ENCODE peak calls at places on chromosomes 2 and 18, in five cellular contexts. Y is activated naive CD4-positive, alpha-beta T cell treated with anti-CD3 and anti-CD28 coated beads for 36 hours; E is EH; J is GM23248; Z is RWPE1. P is an unnamed sample.

GRCh38 chr18:22698711-22699110 is 234.4 kb upstream of the RBBP8 start:
- DNase-seq in Y (no peak), E (no peak), J (no peak), Z (no peak), P (no peak)

GRCh38 chr2:42863751-42864150 is 71.4 kb upstream of the HAAO start:
- DNase-seq in Y (no peak), E (no peak), J (no peak), Z (no peak), P (no peak)

GRCh38 chr2:168608796-168609195 is 152.7 kb downstream of the CERS6 start:
- DNase-seq in Y (no peak), E (no peak), J (peak), Z (no peak), P (no peak)

GRCh38 chr2:237731663-237732062 is 66.9 kb upstream of the RBM44 start:
- DNase-seq in Y (peak), E (peak), J (peak), Z (peak), P (no peak)

GRCh38 chr18:73407506-73407905 is 539.7 kb upstream of the NETO1 start:
- DNase-seq in Y (no peak), E (peak), J (peak), Z (no peak), P (no peak)

GRCh38 chr2:44450806-44451205 is 89.1 kb downstream of the CAMKMT start:
- DNase-seq in Y (no peak), E (peak), J (no peak), Z (no peak), P (no peak)

GRCh38 chr2:201383156-201383555 is 26.0 kb upstream of the FLACC1 start:
- DNase-seq in Y (no peak), E (no peak), J (no peak), Z (peak), P (no peak)

GRCh38 chr2:121529439-121530209 is 1.1 kb upstream of the RNU4ATAC start:
- DNase-seq in Y (peak), E (peak), J (peak), Z (peak), P (no peak)

GRCh38 chr18:32803571-32803970 is 30.7 kb upstream of the KLHL14 start:
- DNase-seq in Y (no peak), E (no peak), J (no peak), Z (no peak), P (no peak)

GRCh38 chr2:113173563-113174368 is at the start of gene PSD4:
- DNase-seq in Y (peak), E (no peak), J (no peak), Z (no peak), P (peak)

GRCh38 chr2:37982147-37982582 is 57.1 kb downstream of the RMDN2 start:
- DNase-seq in Y (peak), E (peak), J (peak), Z (peak), P (no peak)

P was measured in chondrocyte.